ENCODE peak calls at places on chromosomes 4 and X, in eight cellular contexts. P is activated CD4-positive, alpha-beta T cell treated with anti-CD3 and anti-CD28 coated beads for 24 hours; H is mesothelial cell of epicardium; W is M059J; O is neural crest cell; F is effector CD8-positive, alpha-beta T cell; D is progenitor cell of endocrine pancreas; V is HFF-Myc. N is an unnamed sample.

GRCh38 chrX:283115-283845 is 2.1 kb downstream of the PLCXD1 start:
- DNase-seq in W (peak), V (peak), H (peak), P (peak), D (peak), O (peak), F (no peak), N (peak)

GRCh38 chr4:94711635-94712034 is 46.1 kb upstream of the BMPR1B start:
- DNase-seq in H (no peak), F (no peak), D (no peak), W (no peak), O (no peak), P (no peak), V (no peak), N (no peak)

GRCh38 chr4:141142423-141142822 is 9.2 kb upstream of the RNF150 start:
- DNase-seq in V (no peak), F (no peak), O (no peak), P (no peak), W (peak), H (no peak), D (no peak), N (no peak)

GRCh38 chr4:175954685-175955084 is 111.0 kb upstream of the WDR17 start:
- DNase-seq in F (no peak), H (no peak), D (no peak), V (no peak), O (no peak), W (no peak), P (no peak), N (no peak)

GRCh38 chr4:184250795-184251679 is 33.4 kb upstream of the ENPP6 start:
- DNase-seq in H (no peak), W (peak), O (no peak), D (no peak), P (no peak), V (peak), F (no peak), N (peak)

GRCh38 chrX:12301288-12301687 is 163.0 kb downstream of the FRMPD4 start:
- DNase-seq in D (no peak), H (no peak), W (no peak), V (no peak), P (no peak), O (no peak), F (no peak), N (no peak)

GRCh38 chrX:1224954-1225353 is 12.5 kb upstream of the CRLF2 start:
- DNase-seq in O (no peak), V (no peak), F (no peak), H (no peak), P (no peak), D (no peak), W (no peak), N (no peak)

GRCh38 chr4:175935016-175935661 is 123.1 kb upstream of the GPM6A start:
- DNase-seq in O (no peak), F (no peak), W (peak), V (no peak), P (no peak), D (no peak), H (no peak), N (no peak)

GRCh38 chr4:183416878-183417277 is 27.6 kb upstream of the CDKN2AIP start:
- DNase-seq in H (no peak), O (no peak), P (no peak), F (no peak), W (no peak), D (no peak), V (no peak), N (no peak)

GRCh38 chrX:50827996-50828395 is 14.0 kb upstream of the SHROOM4 start:
- DNase-seq in P (no peak), O (no peak), H (no peak), V (no peak), D (no peak), W (peak), F (no peak), N (no peak)

GRCh38 chr4:22500831-22501714 is 14.8 kb downstream of the ADGRA3 start:
- DNase-seq in W (peak), D (no peak), H (no peak), O (no peak), V (no peak), P (no peak), F (no peak), N (no peak)

GRCh38 chrX:111319451-111319850 is 49.2 kb upstream of the CAPN6 start:
- DNase-seq in O (no peak), F (no peak), W (no peak), H (no peak), V (no peak), P (no peak), D (no peak), N (no peak)

GRCh38 chrX:22249371-22249770 is 23.3 kb upstream of the CBLL2 start:
- DNase-seq in D (no peak), O (no peak), F (no peak), P (no peak), W (peak), H (no peak), V (no peak), N (no peak)

N was measured in DND-41.